ENCODE peak calls at places on chromosomes 3 and 15, in four cellular contexts. I, V, X and W are unnamed samples.

GRCh38 chr3:42612928-42613327 is 12.4 kb downstream of the NKTR start:
- DNase-seq in I (no peak), V (no peak), X (no peak), W (no peak)

GRCh38 chr3:20645340-20645739 is 459.3 kb upstream of the SGO1 start:
- DNase-seq in I (no peak), V (no peak), X (no peak), W (no peak)

GRCh38 chr3:16482770-16483531 is 30.5 kb downstream of the RFTN1 start:
- DNase-seq in I (no peak), V (no peak), X (no peak), W (no peak)

GRCh38 chr3:195856410-195857084 is 44.8 kb upstream of the MUC4 start:
- DNase-seq in I (no peak), V (no peak), X (no peak), W (no peak)

GRCh38 chr15:95620934-95621579 is 709.4 kb upstream of the NR2F2 start:
- DNase-seq in I (no peak), V (no peak), X (no peak), W (no peak)

GRCh38 chr3:129107793-129108192 is 13.8 kb downstream of the RAB43 start:
- DNase-seq in I (no peak), V (no peak), X (no peak), W (no peak)

GRCh38 chr3:11568503-11569155 is 75.1 kb downstream of the VGLL4 start:
- DNase-seq in I (peak; percentile 90), V (no peak), X (peak; percentile 84), W (peak; percentile 74)

GRCh38 chr3:153295906-153296305 is 133.9 kb downstream of the RAP2B start:
- DNase-seq in I (no peak), V (no peak), X (no peak), W (no peak)

GRCh38 chr15:64070965-64071851 is 22.4 kb downstream of the CIAO2A start:
- DNase-seq in I (peak; percentile 38), V (no peak), X (peak; percentile 61), W (peak; percentile 96)

GRCh38 chr3:114878119-114878839 is 268.8 kb downstream of the ZBTB20 start:
- DNase-seq in I (no peak), V (no peak), X (no peak), W (no peak)

GRCh38 chr15:58002338-58003126 is 63.0 kb downstream of the ALDH1A2 start:
- DNase-seq in I (no peak), V (no peak), X (no peak), W (no peak)

GRCh38 chr3:57227930-57228733 is 603 bp downstream of the APPL1 start:
- DNase-seq in I (peak; percentile 55), V (peak; percentile 59), X (peak; percentile 53), W (peak; percentile 40)

GRCh38 chr3:132569153-132569552 is 27.9 kb upstream of the ACKR4 start:
- DNase-seq in I (no peak), V (no peak), X (no peak), W (no peak)

GRCh38 chr15:33729648-33730047 is 238.6 kb upstream of the CHRM5 start:
- DNase-seq in I (no peak), V (peak; percentile 14), X (no peak), W (no peak)

GRCh38 chr3:73327052-73327451 is 265.6 kb downstream of the EBLN2 start:
- DNase-seq in I (no peak), V (no peak), X (no peak), W (no peak)

GRCh38 chr15:90101130-90101968 is 919 bp downstream of the IDH2 start:
- DNase-seq in I (peak; percentile 73), V (peak; percentile 75), X (peak; percentile 46), W (peak; percentile 47)

GRCh38 chr3:60788185-60788584 is 463.1 kb downstream of the FHIT start:
- DNase-seq in I (no peak), V (no peak), X (no peak), W (no peak)

GRCh38 chr3:157263027-157263426 is 103.1 kb upstream of the CCNL1 start:
- DNase-seq in I (no peak), V (no peak), X (no peak), W (no peak)

GRCh38 chr3:177431525-177432255 is 234.4 kb upstream of the TBL1XR1 start:
- DNase-seq in I (no peak), V (peak; percentile 32), X (no peak), W (no peak)

GRCh38 chr15:32649336-32649735 is 7.8 kb downstream of the SCG5 start:
- DNase-seq in I (no peak), V (no peak), X (no peak), W (no peak)

GRCh38 chr15:40098489-40099261 is 10.0 kb downstream of the BMF start:
- DNase-seq in I (peak; percentile 75), V (peak; percentile 47), X (peak; percentile 62), W (peak; percentile 87)

GRCh38 chr3:28110884-28111283 is 130.5 kb upstream of the CMC1 start:
- DNase-seq in I (no peak), V (no peak), X (no peak), W (no peak)

GRCh38 chr3:9727041-9727595 is 4.4 kb upstream of the BRPF1 start:
- DNase-seq in I (no peak), V (peak; percentile 51), X (no peak), W (no peak)

GRCh38 chr3:53194218-53195065 is 33.4 kb downstream of the PRKCD start:
- DNase-seq in I (peak; percentile 55), V (peak; percentile 30), X (peak; percentile 59), W (peak; percentile 32)

GRCh38 chr3:12897537-12898289 is 56.3 kb upstream of the RPL32 start:
- DNase-seq in I (peak; percentile 14), V (no peak), X (peak; percentile 9), W (no peak)

GRCh38 chr3:15326673-15327072 is 5.7 kb downstream of the SH3BP5 start:
- DNase-seq in I (no peak), V (no peak), X (no peak), W (no peak)

GRCh38 chr15:91807122-91807521 is 46.4 kb upstream of the SLCO3A1 start:
- DNase-seq in I (no peak), V (no peak), X (no peak), W (no peak)

GRCh38 chr3:157441102-157441622 is 4.5 kb downstream of the PTX3 start:
- DNase-seq in I (no peak), V (no peak), X (no peak), W (no peak)

GRCh38 chr3:153142961-153143360 is 19.1 kb upstream of the RAP2B start:
- DNase-seq in I (no peak), V (no peak), X (no peak), W (no peak)

GRCh38 chr3:139588450-139588849 is 48.9 kb upstream of the RBP1 start:
- DNase-seq in I (peak; percentile 37), V (peak; percentile 50), X (no peak), W (no peak)

GRCh38 chr15:85741021-85741421 is 53.7 kb downstream of the KLHL25 start:
- DNase-seq in I (no peak), V (peak; percentile 4), X (no peak), W (no peak)

GRCh38 chr3:114660124-114660523 is 366.3 kb downstream of the TIGIT start:
- DNase-seq in I (no peak), V (no peak), X (no peak), W (no peak)

GRCh38 chr15:36943496-36944361 is 156.6 kb downstream of the MEIS2 start:
- DNase-seq in I (no peak), V (no peak), X (no peak), W (no peak)

GRCh38 chr3:44339181-44339741 is 695 bp downstream of the TCAIM start:
- DNase-seq in I (no peak), V (no peak), X (no peak), W (no peak)

GRCh38 chr3:126946387-126946786 is 36.5 kb upstream of the PLXNA1 start:
- DNase-seq in I (no peak), V (no peak), X (no peak), W (no peak)

GRCh38 chr15:66863382-66864085 is 161.5 kb downstream of the SMAD6 start:
- DNase-seq in I (no peak), V (no peak), X (no peak), W (no peak)

GRCh38 chr3:113255100-113255853 is 43.9 kb downstream of the BOC start:
- DNase-seq in I (no peak), V (no peak), X (no peak), W (no peak)

GRCh38 chr15:59292393-59292792 is 80.3 kb downstream of the MYO1E start:
- DNase-seq in I (no peak), V (no peak), X (no peak), W (no peak)

DNA sequence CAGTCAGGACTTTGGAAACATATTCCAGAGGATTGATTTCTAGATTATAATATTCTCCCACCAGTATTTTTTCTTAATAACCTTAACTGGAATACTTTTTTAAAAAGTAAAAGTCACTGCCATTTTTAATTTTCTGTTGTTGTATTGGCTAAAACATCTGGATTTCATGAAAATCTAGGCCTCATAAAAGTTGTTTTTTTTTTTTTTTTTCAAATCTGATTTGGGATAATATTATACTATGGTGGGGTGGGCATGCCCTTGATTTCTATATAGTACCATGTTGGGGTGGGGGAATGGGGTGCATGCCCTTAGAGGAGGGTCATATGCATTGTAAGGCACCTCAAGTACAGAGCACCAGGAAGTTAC is 9.1 kb downstream of the TPM1 start:
- DNase-seq in I (no peak), V (no peak), X (no peak), W (no peak)
- TF ChIP-seq CTCF in I (no peak), V (no peak), X (no peak), W (no peak)

DNA sequence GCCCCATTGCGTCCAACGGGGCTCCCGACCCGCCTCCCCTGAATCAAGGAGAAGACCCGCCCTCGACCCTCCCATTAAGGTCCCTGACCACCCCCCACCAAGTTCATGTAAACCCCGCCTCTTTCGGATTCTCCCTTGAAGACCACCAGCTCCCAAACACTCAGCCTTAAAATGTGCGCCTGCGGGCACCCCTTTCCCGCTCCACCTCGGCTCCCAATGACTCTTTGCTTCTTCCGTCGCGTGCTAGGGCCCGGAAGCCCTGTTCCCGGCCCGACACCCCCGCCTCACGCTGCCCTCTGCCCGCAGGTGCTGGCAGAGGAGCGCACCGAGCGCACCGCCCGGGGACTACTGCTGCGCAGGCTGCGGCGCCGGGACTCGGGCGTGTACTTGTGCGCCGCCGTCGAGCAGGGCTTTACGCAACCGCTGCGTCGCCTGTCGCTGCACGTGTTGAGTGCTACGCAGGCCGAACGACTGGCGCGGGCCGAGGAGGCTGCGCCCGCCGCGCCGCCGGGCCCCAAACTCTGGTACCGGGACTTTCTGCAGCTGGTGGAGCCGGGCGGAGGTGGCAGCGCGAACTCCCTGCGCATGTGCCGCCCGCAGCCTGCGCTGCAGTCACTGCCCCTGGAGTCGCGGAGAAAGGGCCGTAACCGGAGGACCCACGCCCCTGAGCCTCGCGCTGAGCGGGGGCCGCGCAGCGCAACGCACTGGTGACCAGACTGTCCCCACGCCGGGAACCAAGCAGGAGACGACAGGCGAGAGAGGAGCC is 2.7 kb upstream of the LSMEM2 start:
- DNase-seq in I (no peak), V (no peak), X (no peak), W (no peak)
- H3K27me3 ChIP-seq in I (peaks cover 38% of the 10 kb centered on the region), V (peaks cover 16% of the 10 kb centered on the region), X (peaks cover 1% of the 10 kb centered on the region), W (no peaks in the 10 kb centered on the region)

GRCh38 chr3:71415708-71416108 is 167.8 kb downstream of the FOXP1 start:
- DNase-seq in I (no peak), V (no peak), X (no peak), W (no peak)

GRCh38 chr3:71419369-71419768 is 164.2 kb downstream of the FOXP1 start:
- DNase-seq in I (no peak), V (no peak), X (no peak), W (no peak)

GRCh38 chr3:71414189-71414924 is 169.2 kb downstream of the FOXP1 start:
- DNase-seq in I (no peak), V (no peak), X (no peak), W (no peak)

GRCh38 chr3:71413572-71413971 is 170.0 kb downstream of the FOXP1 start:
- DNase-seq in I (no peak), V (no peak), X (no peak), W (no peak)

GRCh38 chr3:71416868-71417267 is 166.7 kb downstream of the FOXP1 start:
- DNase-seq in I (no peak), V (no peak), X (no peak), W (no peak)
- TF ChIP-seq CTCF in I (no peak), V (peak; percentile 18), X (no peak), W (no peak)

GRCh38 chr3:173395412-173396181 is 1.9 kb upstream of the NLGN1 start:
- DNase-seq in I (peak; percentile 93), V (peak; percentile 84), X (peak; percentile 88), W (peak; percentile 73)
- H3K27me3 ChIP-seq in I (peaks cover 42% of the 10 kb centered on the region), V (peaks cover 5% of the 10 kb centered on the region), X (no peaks in the 10 kb centered on the region), W (peaks cover 16% of the 10 kb centered on the region)